ENCODE peak calls at places on chromosome 21, in six cellular contexts. E, G, A, V, Y and H are unnamed samples.

GRCh38 chr21:46454634-46455390 is 3.9 kb upstream of the DIP2A start:
- DNase-seq in E (no peak), G (no peak), A (no peak), V (no peak), Y (no peak), H (no peak)

GRCh38 chr21:25964009-25964408 is 206.6 kb downstream of the APP start:
- DNase-seq in E (no peak), G (no peak), A (no peak), V (no peak), Y (no peak), H (no peak)

GRCh38 chr21:29372063-29372802 is 73.5 kb downstream of the BACH1 start:
- DNase-seq in E (no peak), G (peak; percentile 84), A (peak; percentile 45), V (peak; percentile 92), Y (peak; percentile 39), H (peak; percentile 66)

GRCh38 chr21:26093094-26093493 is 77.5 kb downstream of the APP start:
- DNase-seq in E (no peak), G (peak; percentile 65), A (no peak), V (no peak), Y (no peak), H (no peak)

GRCh38 chr21:28632718-28633408 is 359.8 kb downstream of the LTN1 start:
- DNase-seq in E (peak; percentile 28), G (peak; percentile 83), A (no peak), V (peak; percentile 24), Y (no peak), H (no peak)

GRCh38 chr21:26490771-26491170 is 82.3 kb downstream of the CYYR1 start:
- DNase-seq in E (no peak), G (no peak), A (no peak), V (peak; percentile 62), Y (no peak), H (no peak)

GRCh38 chr21:20999567-21000169 is 1.5 kb downstream of the NCAM2 start:
- DNase-seq in E (no peak), G (peak; percentile 49), A (no peak), V (peak; percentile 72), Y (no peak), H (no peak)

GRCh38 chr21:42745511-42746239 is 92.3 kb downstream of the PDE9A start:
- DNase-seq in E (no peak), G (no peak), A (no peak), V (no peak), Y (no peak), H (no peak)

GRCh38 chr21:21973806-21974205 is 975.6 kb downstream of the NCAM2 start:
- DNase-seq in E (no peak), G (no peak), A (no peak), V (peak; percentile 63), Y (no peak), H (no peak)

GRCh38 chr21:43884012-43884860 is 19.2 kb downstream of the AGPAT3 start:
- DNase-seq in E (no peak), G (no peak), A (no peak), V (peak; percentile 24), Y (no peak), H (peak; percentile 34)

GRCh38 chr21:45209046-45209445 is 78.6 kb downstream of the POFUT2 start:
- DNase-seq in E (peak; percentile 26), G (peak; percentile 87), A (no peak), V (no peak), Y (no peak), H (no peak)

GRCh38 chr21:26115346-26115745 is 55.2 kb downstream of the APP start:
- DNase-seq in E (no peak), G (no peak), A (no peak), V (no peak), Y (no peak), H (no peak)

GRCh38 chr21:29753216-29753615 is 186.6 kb downstream of the GRIK1 start:
- DNase-seq in E (no peak), G (no peak), A (no peak), V (no peak), Y (no peak), H (no peak)

GRCh38 chr21:37793660-37794059 is 122.6 kb downstream of the KCNJ6 start:
- DNase-seq in E (no peak), G (peak; percentile 79), A (no peak), V (no peak), Y (no peak), H (no peak)

GRCh38 chr21:37636152-37636860 is 269.7 kb downstream of the DYRK1A start:
- DNase-seq in E (peak; percentile 87), G (peak; percentile 76), A (no peak), V (no peak), Y (no peak), H (no peak)

GRCh38 chr21:34899302-34899701 is 149.8 kb downstream of the RUNX1 start:
- DNase-seq in E (no peak), G (no peak), A (no peak), V (no peak), Y (no peak), H (no peak)
- H3K4me3 ChIP-seq in E (no peak overlapping the region), G (no peak overlapping the region), A (no peak overlapping the region), V (no peak overlapping the region), Y (no peak overlapping the region), H (no peak overlapping the region)

DNA sequence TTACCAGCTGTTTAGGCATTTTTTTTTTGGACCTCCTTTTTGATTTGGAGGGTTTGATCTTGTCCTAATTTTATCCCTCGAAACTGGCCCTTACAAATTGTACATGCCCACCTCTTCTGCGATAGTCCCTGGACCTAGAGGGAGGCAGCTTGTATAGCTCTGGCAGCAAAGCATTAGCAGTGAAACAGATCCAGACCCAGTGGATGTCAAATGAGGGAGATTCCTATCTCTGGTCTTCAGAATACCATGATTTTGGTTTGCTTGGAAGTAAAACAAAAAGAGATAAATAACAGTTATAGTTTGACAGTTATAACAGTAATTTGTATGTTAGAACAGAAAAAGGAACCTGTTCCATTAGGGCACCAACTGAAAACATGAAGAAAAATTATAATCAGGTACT is 123.6 kb downstream of the MIS18A start:
- DNase-seq in E (no peak), G (no peak), A (no peak), V (no peak), Y (no peak), H (no peak)
- H3K27me3 ChIP-seq in E (no peaks in the 10 kb centered on the region), G (peaks cover 1% of the 10 kb centered on the region), A (no peaks in the 10 kb centered on the region), V (no peaks in the 10 kb centered on the region), Y (no peaks in the 10 kb centered on the region), H (no peaks in the 10 kb centered on the region)

GRCh38 chr21:34074283-34075098 is 1.1 kb downstream of the MRPS6 start:
- DNase-seq in E (no peak), G (no peak), A (no peak), V (peak; percentile 60), Y (no peak), H (no peak)
- TF ChIP-seq CTCF in E (peak; percentile 4), G (no peak), A (no peak), V (peak; percentile 24), Y (no peak), H (no peak)

DNA sequence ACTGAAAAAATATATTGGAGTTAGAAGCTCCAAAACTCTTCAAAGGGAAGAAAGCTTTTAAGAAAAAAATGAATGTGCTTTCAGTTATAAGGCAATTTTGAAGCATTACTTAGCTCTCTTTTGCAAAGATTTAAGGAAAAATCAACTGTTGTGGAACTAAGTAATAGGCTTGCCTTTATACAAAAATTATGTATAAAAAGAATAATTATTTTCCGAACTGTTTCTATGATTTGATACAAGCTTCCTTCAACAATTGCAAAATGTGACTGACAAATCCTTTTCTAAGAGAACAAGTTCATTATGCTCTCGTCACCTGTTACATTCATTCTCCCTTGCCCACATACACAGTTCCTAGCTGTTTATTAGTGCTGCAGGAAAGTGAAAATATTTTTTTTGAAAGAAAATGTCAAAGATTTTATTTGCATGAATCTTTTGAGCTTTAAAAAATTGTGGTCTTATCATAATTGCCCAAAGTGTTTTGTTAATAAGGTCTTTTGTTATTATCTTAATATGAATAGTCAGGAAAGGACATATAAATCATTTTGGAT is 466.2 kb downstream of the USP25 start:
- DNase-seq in E (no peak), G (no peak), A (no peak), V (no peak), Y (no peak), H (no peak)
- H3K4me3 ChIP-seq in E (peak overlapping the region; percentile 37), G (no peak overlapping the region), A (peak overlapping the region; percentile 48), V (no peak overlapping the region), Y (peak overlapping the region; percentile 46), H (peak overlapping the region; percentile 49)